ENCODE peak calls at places on chromosomes 6 and 20, in five cellular contexts. P is fibroblast of the aortic adventitia; Z is H9; K is left lung; Y is CD8-positive, alpha-beta T cell. D is an unnamed sample.

GRCh38 chr6:7604506-7604905 is 14.5 kb downstream of the SNRNP48 start:
- DNase-seq in P (no peak), Z (no peak), K (no peak), Y (no peak), D (no peak)

GRCh38 chr20:47506335-47506734 is 4.6 kb downstream of the NCOA3 start:
- DNase-seq in P (no peak), Z (peak), K (no peak), Y (no peak), D (no peak)

GRCh38 chr6:160137989-160138835 is 16.6 kb downstream of the SLC22A1 start:
- DNase-seq in P (peak), Z (no peak), K (no peak), Y (peak), D (no peak)

GRCh38 chr6:137829641-137830083 is 37.4 kb upstream of the TNFAIP3 start:
- DNase-seq in P (peak), Z (no peak), K (no peak), Y (no peak), D (no peak)

GRCh38 chr6:133697666-133698065 is 191.2 kb upstream of the TCF21 start:
- DNase-seq in P (peak), Z (no peak), K (no peak), Y (no peak), D (no peak)

GRCh38 chr20:16821211-16822089 is 73.3 kb downstream of the OTOR start:
- DNase-seq in P (peak), Z (peak), K (no peak), Y (no peak), D (no peak)

GRCh38 chr20:3380228-3381070 is 27.0 kb downstream of the DNAAF9 start:
- DNase-seq in P (no peak), Z (no peak), K (no peak), Y (no peak), D (no peak)

GRCh38 chr6:136582702-136583471 is 32.7 kb upstream of the MAP7 start:
- DNase-seq in P (peak), Z (no peak), K (no peak), Y (no peak), D (no peak)

GRCh38 chr20:34544109-34544793 is 14.3 kb upstream of the MAP1LC3A start:
- DNase-seq in P (no peak), Z (peak), K (no peak), Y (no peak), D (no peak)

GRCh38 chr20:63698739-63699465 is 2.5 kb downstream of the TNFRSF6B start:
- DNase-seq in P (peak), Z (peak), K (no peak), Y (no peak), D (no peak)

GRCh38 chr20:40717343-40717865 is 28.4 kb upstream of the MAFB start:
- DNase-seq in P (no peak), Z (no peak), K (no peak), Y (no peak), D (no peak)

GRCh38 chr6:53048431-53049195 is 16.6 kb upstream of the FBXO9 start:
- DNase-seq in P (peak), Z (no peak), K (no peak), Y (no peak), D (no peak)

GRCh38 chr20:42027746-42028268 is 409.6 kb upstream of the CHD6 start:
- DNase-seq in P (no peak), Z (no peak), K (no peak), Y (no peak), D (no peak)

GRCh38 chr6:149128489-149129145 is 188.9 kb upstream of the TAB2 start:
- DNase-seq in P (no peak), Z (no peak), K (no peak), Y (peak), D (no peak)

GRCh38 chr20:63740070-63740500 is 509 bp downstream of the SLC2A4RG start:
- DNase-seq in P (peak), Z (peak), K (no peak), Y (peak), D (peak)

GRCh38 chr6:108748063-108748462 is 100.2 kb upstream of the ARMC2 start:
- DNase-seq in P (peak), Z (no peak), K (no peak), Y (no peak), D (no peak)

GRCh38 chr6:106197441-106197840 is 111.3 kb downstream of the PRDM1 start:
- DNase-seq in P (no peak), Z (no peak), K (no peak), Y (no peak), D (no peak)

GRCh38 chr20:63481503-63481902 is 9.0 kb upstream of the KCNQ2 start:
- DNase-seq in P (no peak), Z (no peak), K (no peak), Y (no peak), D (no peak)

GRCh38 chr6:16496210-16496609 is 257.8 kb downstream of the GMPR start:
- DNase-seq in P (no peak), Z (no peak), K (no peak), Y (no peak), D (no peak)
- TF ChIP-seq CTCF in P (no peak), Z (no peak), K (no peak), Y (peak), D (no peak)

GRCh38 chr6:69489970-69490369 is 306.8 kb downstream of the LMBRD1 start:
- DNase-seq in P (no peak), Z (no peak), K (no peak), Y (no peak), D (no peak)

DNA sequence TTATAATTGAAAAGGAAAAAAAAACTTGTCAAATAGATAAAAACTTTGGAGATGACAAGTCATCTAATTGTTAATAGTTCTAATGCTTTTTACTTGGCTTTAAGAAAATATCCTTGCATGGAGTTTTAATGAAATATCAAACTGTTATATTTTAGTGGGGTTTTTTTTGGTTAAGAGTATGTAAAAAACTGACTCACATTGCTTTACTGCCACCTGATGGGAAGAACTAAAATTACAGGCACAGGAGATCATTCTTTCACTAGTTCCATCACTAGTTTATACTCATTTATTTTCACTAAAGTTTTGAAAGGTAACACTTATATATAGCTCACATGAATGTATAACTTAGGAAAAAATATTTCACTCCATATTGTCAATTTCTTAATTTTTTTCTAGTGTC is 309.1 kb downstream of the LMBRD1 start:
- DNase-seq in P (no peak), Z (no peak), K (no peak), Y (no peak), D (no peak)
- TF ChIP-seq CTCF in P (peak), Z (peak), K (no peak), Y (no peak), D (no peak)

GRCh38 chr6:33813246-33813904 is 9.6 kb upstream of the MLN start:
- DNase-seq in P (no peak), Z (no peak), K (no peak), Y (no peak), D (no peak)

GRCh38 chr6:33809619-33810018 is 5.8 kb upstream of the MLN start:
- DNase-seq in P (no peak), Z (no peak), K (no peak), Y (no peak), D (no peak)

GRCh38 chr6:33813960-33814662 is 10.3 kb upstream of the MLN start:
- DNase-seq in P (no peak), Z (no peak), K (no peak), Y (no peak), D (no peak)

GRCh38 chr6:33814663-33814985 is 10.8 kb upstream of the MLN start:
- DNase-seq in P (no peak), Z (no peak), K (no peak), Y (no peak), D (no peak)

GRCh38 chr6:33812669-33813068 is 8.9 kb upstream of the MLN start:
- DNase-seq in P (peak), Z (peak), K (no peak), Y (peak), D (no peak)
- TF ChIP-seq CTCF in P (peak), Z (peak), K (peak), Y (no peak), D (no peak)

GRCh38 chr6:116280161-116280959 is 630 bp upstream of the TSPYL1 start:
- DNase-seq in P (peak), Z (no peak), K (no peak), Y (no peak), D (no peak)
- TF ChIP-seq CTCF in P (no peak), Z (no peak), K (no peak), Y (no peak), D (no peak)

GRCh38 chr6:56865081-56865875 is 89.6 kb upstream of the BEND6 start:
- DNase-seq in P (no peak), Z (no peak), K (no peak), Y (no peak), D (no peak)

GRCh38 chr6:56868687-56869086 is 86.2 kb upstream of the BEND6 start:
- DNase-seq in P (peak), Z (no peak), K (no peak), Y (no peak), D (no peak)

GRCh38 chr6:56874328-56874727 is 80.6 kb upstream of the BEND6 start:
- DNase-seq in P (no peak), Z (no peak), K (no peak), Y (no peak), D (no peak)

GRCh38 chr6:56866917-56867522 is 87.9 kb upstream of the BEND6 start:
- DNase-seq in P (peak), Z (no peak), K (no peak), Y (no peak), D (no peak)

GRCh38 chr6:56869346-56869745 is 85.6 kb upstream of the BEND6 start:
- DNase-seq in P (no peak), Z (no peak), K (no peak), Y (no peak), D (no peak)
- TF ChIP-seq CTCF in P (no peak), Z (no peak), K (no peak), Y (no peak), D (no peak)

DNA sequence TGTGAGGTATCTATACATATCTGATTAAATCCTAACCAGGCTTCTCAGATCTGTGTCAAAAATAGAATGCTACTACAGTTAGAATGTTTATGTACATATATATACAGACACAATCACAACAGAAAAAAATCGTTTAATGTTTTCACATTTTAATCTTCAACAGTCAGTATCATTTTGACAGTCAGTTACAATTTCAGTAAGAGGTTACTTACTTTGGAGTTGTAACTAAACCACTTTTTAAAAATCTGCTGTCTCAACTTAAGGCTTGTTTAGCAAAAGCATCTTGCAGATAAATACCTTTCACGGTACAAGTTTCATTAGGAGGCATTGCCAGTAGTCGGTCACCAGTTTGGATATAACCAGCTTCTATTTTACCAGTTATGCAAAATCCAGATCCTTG is 32.3 kb upstream of the ALDH8A1 start:
- DNase-seq in P (no peak), Z (no peak), K (no peak), Y (no peak), D (no peak)
- TF ChIP-seq CTCF in P (no peak), Z (no peak), K (no peak), Y (no peak), D (no peak)

GRCh38 chr6:2713473-2714358 is 37.0 kb downstream of the MYLK4 start:
- DNase-seq in P (peak), Z (no peak), K (no peak), Y (no peak), D (no peak)
- TF ChIP-seq CTCF in P (no peak), Z (no peak), K (no peak), Y (no peak), D (no peak)

GRCh38 chr6:43727634-43728033 is 40.0 kb upstream of the MRPS18A start:
- DNase-seq in P (no peak), Z (no peak), K (no peak), Y (no peak), D (no peak)

GRCh38 chr6:43733471-43734293 is 36.3 kb upstream of the VEGFA start:
- DNase-seq in P (no peak), Z (peak), K (no peak), Y (peak), D (no peak)

GRCh38 chr6:43729537-43729936 is 40.5 kb upstream of the VEGFA start:
- DNase-seq in P (no peak), Z (no peak), K (no peak), Y (no peak), D (no peak)

GRCh38 chr6:43728586-43728985 is 41.0 kb upstream of the MRPS18A start:
- DNase-seq in P (no peak), Z (no peak), K (no peak), Y (no peak), D (no peak)

GRCh38 chr6:43730634-43731033 is 39.4 kb upstream of the VEGFA start:
- DNase-seq in P (no peak), Z (no peak), K (no peak), Y (no peak), D (no peak)
- TF ChIP-seq CTCF in P (no peak), Z (no peak), K (no peak), Y (no peak), D (no peak)

GRCh38 chr6:127933137-127933536 is 32.3 kb upstream of the THEMIS start:
- DNase-seq in P (no peak), Z (no peak), K (no peak), Y (no peak), D (no peak)
- TF ChIP-seq CTCF in P (no peak), Z (no peak), K (no peak), Y (no peak), D (no peak)

GRCh38 chr20:46286977-46287376 is 21.3 kb downstream of the CDH22 start:
- DNase-seq in P (no peak), Z (no peak), K (no peak), Y (no peak), D (no peak)
- TF ChIP-seq CTCF in P (no peak), Z (no peak), K (no peak), Y (no peak), D (no peak)

D was measured in activated B cell treated with CpG ODN at 0.5 μM for 24 hours.